ENCODE peak calls at places on chromosomes 1 and 21, in seven cellular contexts. P is AG09309, F is colonic mucosa, T is upper lobe of left lung, S is vagina, O is progenitor cell of endocrine pancreas, V is AG04450. J is an unnamed sample.

GRCh38 chr21:38817371-38818335 is 11.9 kb downstream of the ETS2 start:
- DNase-seq in P (no peak), F (no peak), T (no peak), S (no peak), O (no peak), V (no peak), J (no peak)

GRCh38 chr1:203200059-203200553 is 13.6 kb upstream of the CHI3L1 start:
- DNase-seq in P (peak; percentile 89), F (no peak), T (peak; percentile 58), S (no peak), O (no peak), V (peak; percentile 60), J (no peak)

GRCh38 chr1:203131548-203132200 is 4.1 kb downstream of the ADORA1 start:
- DNase-seq in P (no peak), F (no peak), T (no peak), S (no peak), O (no peak), V (no peak), J (no peak)

GRCh38 chr1:216653001-216653400 is 70.2 kb downstream of the ESRRG start:
- DNase-seq in P (no peak), F (no peak), T (no peak), S (no peak), O (no peak), V (no peak), J (no peak)

GRCh38 chr1:199202331-199202730 is 563.5 kb downstream of the PTPRC start:
- DNase-seq in P (no peak), F (no peak), T (no peak), S (no peak), O (no peak), V (no peak), J (no peak)

GRCh38 chr1:15192916-15193550 is 39.5 kb downstream of the TMEM51 start:
- DNase-seq in P (no peak), F (no peak), T (no peak), S (no peak), O (no peak), V (no peak), J (no peak)

GRCh38 chr1:210653771-210654170 is 325.1 kb downstream of the HHAT start:
- DNase-seq in P (no peak), F (no peak), T (no peak), S (peak; percentile 100), O (no peak), V (no peak), J (no peak)

GRCh38 chr1:147526501-147526900 is 14.8 kb upstream of the BCL9 start:
- DNase-seq in P (no peak), F (no peak), T (no peak), S (no peak), O (no peak), V (no peak), J (no peak)

GRCh38 chr21:34100789-34101188 is 27.4 kb downstream of the MRPS6 start:
- DNase-seq in P (no peak), F (no peak), T (no peak), S (no peak), O (no peak), V (no peak), J (no peak)

GRCh38 chr1:22983944-22984343 is 11.3 kb upstream of the LACTBL1 start:
- DNase-seq in P (no peak), F (no peak), T (no peak), S (no peak), O (no peak), V (no peak), J (no peak)

GRCh38 chr1:92481598-92482403 is 4.9 kb downstream of the GFI1 start:
- DNase-seq in P (no peak), F (peak; percentile 21), T (no peak), S (no peak), O (no peak), V (no peak), J (peak; percentile 22)

GRCh38 chr21:44718571-44718970 is 7.2 kb upstream of the TSPEAR start:
- DNase-seq in P (no peak), F (no peak), T (no peak), S (no peak), O (no peak), V (no peak), J (no peak)

GRCh38 chr1:80384960-80385359 is 1378.4 kb upstream of the ADGRL4 start:
- DNase-seq in P (no peak), F (no peak), T (no peak), S (no peak), O (no peak), V (no peak), J (no peak)

GRCh38 chr1:167663002-167663772 is 33.2 kb downstream of the RCSD1 start:
- DNase-seq in P (no peak), F (no peak), T (no peak), S (no peak), O (no peak), V (no peak), J (no peak)

GRCh38 chr1:19372602-19373001 is 60.5 kb downstream of the SLC66A1 start:
- DNase-seq in P (no peak), F (no peak), T (no peak), S (no peak), O (no peak), V (no peak), J (no peak)

GRCh38 chr1:215277537-215277936 is 195.0 kb downstream of the KCNK2 start:
- DNase-seq in P (no peak), F (no peak), T (no peak), S (no peak), O (no peak), V (peak; percentile 59), J (no peak)

GRCh38 chr1:169119405-169119804 is 12.9 kb downstream of the ATP1B1 start:
- DNase-seq in P (no peak), F (no peak), T (no peak), S (no peak), O (no peak), V (no peak), J (no peak)

GRCh38 chr1:235865565-235866206 is 1.0 kb downstream of the LYST start:
- DNase-seq in P (no peak), F (no peak), T (no peak), S (no peak), O (no peak), V (no peak), J (no peak)

GRCh38 chr1:162145966-162146696 is 76.6 kb downstream of the NOS1AP start:
- DNase-seq in P (no peak), F (no peak), T (no peak), S (no peak), O (no peak), V (no peak), J (no peak)

GRCh38 chr1:63865561-63865960 is 91.7 kb downstream of the ROR1 start:
- DNase-seq in P (no peak), F (no peak), T (no peak), S (no peak), O (no peak), V (no peak), J (no peak)

GRCh38 chr21:44711327-44712202 is at the start of gene TSPEAR:
- DNase-seq in P (no peak), F (no peak), T (no peak), S (peak; percentile 93), O (no peak), V (no peak), J (no peak)

GRCh38 chr1:119372493-119373086 is 4.0 kb downstream of the HAO2 start:
- DNase-seq in P (no peak), F (peak; percentile 63), T (no peak), S (no peak), O (peak; percentile 23), V (no peak), J (no peak)

GRCh38 chr21:43659136-43660000 is at the start of the genes HSF2BP and RRP1B:
- DNase-seq in P (peak; percentile 16), F (peak; percentile 81), T (peak; percentile 81), S (no peak), O (peak; percentile 74), V (no peak), J (peak; percentile 72)

GRCh38 chr1:218299416-218299815 is 14.3 kb downstream of the RRP15 start:
- DNase-seq in P (peak; percentile 49), F (no peak), T (no peak), S (no peak), O (no peak), V (peak; percentile 51), J (no peak)

GRCh38 chr1:163361123-163361934 is 39.6 kb downstream of the NUF2 start:
- DNase-seq in P (no peak), F (no peak), T (no peak), S (no peak), O (peak; percentile 8), V (no peak), J (no peak)

GRCh38 chr1:116693759-116694482 is 26.4 kb upstream of the IGSF3 start:
- DNase-seq in P (peak; percentile 46), F (peak; percentile 35), T (no peak), S (no peak), O (no peak), V (no peak), J (no peak)

GRCh38 chr1:108009603-108010195 is 44.7 kb upstream of the VAV3 start:
- DNase-seq in P (peak; percentile 33), F (no peak), T (no peak), S (no peak), O (no peak), V (no peak), J (no peak)

GRCh38 chr1:113976609-113977278 is 2.5 kb upstream of the OLFML3 start:
- DNase-seq in P (no peak), F (no peak), T (no peak), S (no peak), O (no peak), V (no peak), J (peak; percentile 18)

GRCh38 chr1:169538998-169539871 is 47.0 kb downstream of the F5 start:
- DNase-seq in P (peak; percentile 42), F (no peak), T (no peak), S (no peak), O (no peak), V (peak; percentile 55), J (no peak)

GRCh38 chr21:28754127-28754611 is 238.5 kb downstream of the LTN1 start:
- DNase-seq in P (peak; percentile 97), F (no peak), T (no peak), S (no peak), O (no peak), V (peak; percentile 93), J (no peak)
- TF ChIP-seq CTCF in P (no peak), F (no peak), T (no peak), S (no peak), O (no peak), V (no peak), J (no peak)

GRCh38 chr1:223714849-223715709 is 2.7 kb downstream of the CAPN2 start:
- DNase-seq in P (peak; percentile 75), F (peak; percentile 57), T (peak; percentile 83), S (no peak), O (no peak), V (no peak), J (no peak)
- TF ChIP-seq CTCF in P (peak; percentile 13), F (no peak), T (no peak), S (no peak), O (no peak), V (no peak), J (no peak)

DNA sequence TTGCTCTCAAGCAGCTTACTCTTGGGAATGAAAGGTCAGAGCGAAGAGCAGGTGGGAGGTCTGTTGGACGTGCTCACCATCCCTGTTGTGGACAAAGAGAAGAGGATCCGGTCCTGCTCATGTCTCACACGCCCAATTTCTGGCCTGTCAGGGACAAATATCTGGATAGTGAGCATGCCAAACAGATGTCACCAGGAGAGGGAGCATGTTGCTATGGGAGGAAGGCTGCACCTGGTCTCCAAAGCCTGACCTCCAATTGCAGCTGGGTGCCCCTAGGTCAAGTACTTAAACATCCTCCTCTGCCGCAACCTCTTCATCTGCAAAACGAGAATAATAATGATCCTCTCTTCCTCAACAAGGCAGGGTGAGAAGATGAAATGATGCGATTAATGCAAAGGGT is 53.4 kb downstream of the DMRTA2 start:
- DNase-seq in P (no peak), F (no peak), T (no peak), S (no peak), O (no peak), V (no peak), J (no peak)
- TF ChIP-seq CTCF in P (peak; percentile 12), F (no peak), T (no peak), S (no peak), O (peak; percentile 32), V (peak; percentile 10), J (no peak)

GRCh38 chr1:208475951-208476824 is 232.0 kb upstream of the PLXNA2 start:
- DNase-seq in P (no peak), F (no peak), T (no peak), S (no peak), O (no peak), V (no peak), J (no peak)
- TF ChIP-seq CTCF in P (peak; percentile 39), F (no peak), T (peak; percentile 24), S (no peak), O (peak; percentile 51), V (peak; percentile 39), J (peak; percentile 48)